ENCODE peak calls at places on chromosome 13, in eight cellular contexts. O is memory B cell; Y is non-pigmented ciliary epithelial cell; K is AG20443; V is stimulated activated CD8-positive, alpha-beta memory T cell treated with anti-CD3 and anti-CD28 coated beads, Interleukin-4, amount 100 ng/mL, for 24 hours; Q is C1 segment of cervical spinal cord; D is T follicular helper cell; H is neural crest cell. M is an unnamed sample.

GRCh38 chr13:36981156-36981743 is 17.9 kb downstream of the ALG5 start:
- DNase-seq in O (no peak), Y (no peak), K (peak; percentile 59), V (no peak), Q (no peak), D (no peak), H (no peak), M (peak; percentile 13)

GRCh38 chr13:24215732-24216131 is 55.2 kb downstream of the SPATA13 start:
- DNase-seq in O (no peak), Y (no peak), K (peak; percentile 61), V (no peak), Q (peak; percentile 64), D (no peak), H (no peak), M (no peak)

GRCh38 chr13:97440598-97440997 is 6.6 kb downstream of the RAP2A start:
- DNase-seq in O (no peak), Y (no peak), K (no peak), V (no peak), Q (no peak), D (no peak), H (no peak), M (no peak)

GRCh38 chr13:56713656-56714055 is 427.1 kb upstream of the PRR20A start:
- DNase-seq in O (no peak), Y (no peak), K (no peak), V (no peak), Q (no peak), D (no peak), H (no peak), M (no peak)

GRCh38 chr13:83940742-83941141 is 58.5 kb upstream of the SLITRK1 start:
- DNase-seq in O (no peak), Y (no peak), K (no peak), V (no peak), Q (no peak), D (no peak), H (no peak), M (no peak)

GRCh38 chr13:46647514-46648065 is 94.6 kb downstream of the LRCH1 start:
- DNase-seq in O (no peak), Y (no peak), K (no peak), V (no peak), Q (no peak), D (no peak), H (no peak), M (no peak)

GRCh38 chr13:34458756-34459462 is 483.2 kb upstream of the NBEA start:
- DNase-seq in O (no peak), Y (no peak), K (no peak), V (no peak), Q (no peak), D (no peak), H (no peak), M (no peak)

GRCh38 chr13:76522083-76522755 is 364.0 kb downstream of the KCTD12 start:
- DNase-seq in O (no peak), Y (no peak), K (no peak), V (no peak), Q (no peak), D (no peak), H (no peak), M (no peak)

GRCh38 chr13:103263448-103263847 is 197.2 kb upstream of the SLC10A2 start:
- DNase-seq in O (no peak), Y (no peak), K (no peak), V (no peak), Q (no peak), D (no peak), H (no peak), M (no peak)

GRCh38 chr13:97269603-97270002 is 47.5 kb downstream of the MBNL2 start:
- DNase-seq in O (no peak), Y (no peak), K (no peak), V (no peak), Q (no peak), D (no peak), H (no peak), M (no peak)

GRCh38 chr13:98453254-98453843 is 123.6 kb downstream of the STK24 start:
- DNase-seq in O (no peak), Y (no peak), K (no peak), V (no peak), Q (no peak), D (no peak), H (no peak), M (no peak)

GRCh38 chr13:113129480-113129879 is 6.9 kb downstream of the F10 start:
- DNase-seq in O (no peak), Y (no peak), K (no peak), V (no peak), Q (no peak), D (no peak), H (no peak), M (no peak)

GRCh38 chr13:23325191-23325590 is 108.3 kb downstream of the SACS start:
- DNase-seq in O (no peak), Y (no peak), K (no peak), V (no peak), Q (no peak), D (no peak), H (no peak), M (no peak)

GRCh38 chr13:113342820-113343691 is 20.9 kb downstream of the GRTP1 start:
- DNase-seq in O (no peak), Y (no peak), K (no peak), V (no peak), Q (no peak), D (no peak), H (no peak), M (no peak)

GRCh38 chr13:59205501-59205900 is 958.2 kb downstream of the DIAPH3 start:
- DNase-seq in O (no peak), Y (no peak), K (no peak), V (no peak), Q (no peak), D (no peak), H (no peak), M (no peak)

GRCh38 chr13:99041337-99041736 is 63.5 kb upstream of the DOCK9 start:
- DNase-seq in O (no peak), Y (no peak), K (no peak), V (no peak), Q (no peak), D (no peak), H (no peak), M (no peak)

GRCh38 chr13:20127563-20128458 is 33.0 kb downstream of the GJA3 start:
- DNase-seq in O (peak; percentile 41), Y (no peak), K (peak; percentile 84), V (no peak), Q (no peak), D (no peak), H (peak; percentile 63), M (peak; percentile 81)

GRCh38 chr13:26508885-26509284 is 48.6 kb upstream of the WASF3 start:
- DNase-seq in O (no peak), Y (no peak), K (peak; percentile 86), V (no peak), Q (no peak), D (no peak), H (no peak), M (no peak)

GRCh38 chr13:101204270-101205011 is 211.9 kb downstream of the NALCN start:
- DNase-seq in O (no peak), Y (no peak), K (peak; percentile 14), V (no peak), Q (no peak), D (no peak), H (no peak), M (peak; percentile 90)

GRCh38 chr13:110218601-110219201 is 88.3 kb downstream of the COL4A1 start:
- DNase-seq in O (no peak), Y (no peak), K (no peak), V (no peak), Q (no peak), D (no peak), H (no peak), M (no peak)

GRCh38 chr13:110034031-110034430 is 247.6 kb upstream of the IRS2 start:
- DNase-seq in O (no peak), Y (no peak), K (no peak), V (no peak), Q (no peak), D (no peak), H (no peak), M (no peak)

GRCh38 chr13:47175172-47175806 is 278.4 kb upstream of the HTR2A start:
- DNase-seq in O (no peak), Y (peak; percentile 73), K (peak; percentile 47), V (no peak), Q (no peak), D (no peak), H (no peak), M (no peak)

GRCh38 chr13:98295371-98295770 is 118.3 kb upstream of the RNF113B start:
- DNase-seq in O (no peak), Y (no peak), K (no peak), V (no peak), Q (no peak), D (no peak), H (no peak), M (no peak)

GRCh38 chr13:38415233-38415632 is 65.6 kb downstream of the UFM1 start:
- DNase-seq in O (no peak), Y (no peak), K (no peak), V (no peak), Q (no peak), D (no peak), H (no peak), M (no peak)

GRCh38 chr13:91652389-91652788 is 254.0 kb downstream of the GPC5 start:
- DNase-seq in O (no peak), Y (no peak), K (no peak), V (no peak), Q (no peak), D (no peak), H (no peak), M (no peak)

GRCh38 chr13:65856464-65856863 is 1373.7 kb downstream of the PCDH9 start:
- DNase-seq in O (no peak), Y (peak; percentile 38), K (no peak), V (no peak), Q (no peak), D (no peak), H (no peak), M (no peak)

GRCh38 chr13:52459668-52460067 is 4.4 kb downstream of the CKAP2 start:
- DNase-seq in O (no peak), Y (no peak), K (peak; percentile 24), V (no peak), Q (no peak), D (no peak), H (no peak), M (no peak)

GRCh38 chr13:20714161-20714560 is 10.7 kb downstream of the IL17D start:
- DNase-seq in O (no peak), Y (no peak), K (peak; percentile 47), V (no peak), Q (no peak), D (no peak), H (no peak), M (no peak)

GRCh38 chr13:112804374-112804773 is 114.5 kb downstream of the ATP11A start:
- DNase-seq in O (no peak), Y (no peak), K (no peak), V (no peak), Q (no peak), D (no peak), H (no peak), M (no peak)

GRCh38 chr13:114009590-114010400 is 35.9 kb upstream of the C13orf46 start:
- DNase-seq in O (no peak), Y (no peak), K (no peak), V (no peak), Q (no peak), D (no peak), H (no peak), M (no peak)

GRCh38 chr13:102091231-102091630 is 310.6 kb downstream of the FGF14 start:
- DNase-seq in O (no peak), Y (no peak), K (no peak), V (no peak), Q (no peak), D (no peak), H (no peak), M (no peak)

GRCh38 chr13:80469105-80469840 is 128.3 kb upstream of the SPRY2 start:
- DNase-seq in O (no peak), Y (no peak), K (no peak), V (no peak), Q (no peak), D (no peak), H (no peak), M (no peak)

GRCh38 chr13:103002279-103002678 is 63.9 kb downstream of the SLC10A2 start:
- DNase-seq in O (no peak), Y (no peak), K (no peak), V (no peak), Q (no peak), D (no peak), H (no peak), M (no peak)

GRCh38 chr13:100987993-100988392 is 313.4 kb upstream of the TMTC4 start:
- DNase-seq in O (no peak), Y (peak; percentile 9), K (peak; percentile 40), V (no peak), Q (no peak), D (no peak), H (no peak), M (peak; percentile 12)